ENCODE peak calls at places on chromosomes 2 and 18, in eight cellular contexts. W is natural killer cell, Z is pancreas, T is right lobe of liver, H is endothelial cell, M is colonic mucosa, L is hepatocyte, D is mesothelial cell of epicardium. G is an unnamed sample.

GRCh38 chr2:211077216-211077764 is 520.9 kb downstream of the CPS1 start:
- DNase-seq in T (no peak), L (no peak), W (no peak), Z (no peak), D (no peak), M (no peak), H (no peak), G (no peak)

GRCh38 chr2:84776011-84776410 is 104.9 kb downstream of the TRABD2A start:
- DNase-seq in W (no peak), Z (no peak), T (no peak), H (no peak), M (no peak), L (no peak), D (no peak), G (no peak)

GRCh38 chr18:62850619-62851306 is 135.4 kb downstream of the PHLPP1 start:
- DNase-seq in W (no peak), D (no peak), H (no peak), M (no peak), Z (no peak), T (no peak), L (no peak), G (no peak)

GRCh38 chr2:194385376-194385775 is 1271.7 kb upstream of the SLC39A10 start:
- DNase-seq in Z (no peak), D (no peak), M (no peak), L (no peak), H (no peak), T (no peak), W (no peak), G (no peak)

GRCh38 chr2:104897515-104898184 is 43.7 kb downstream of the POU3F3 start:
- DNase-seq in H (no peak), Z (no peak), D (no peak), T (no peak), M (no peak), W (no peak), L (no peak), G (no peak)

GRCh38 chr2:144516417-144516980 is 3.4 kb downstream of the ZEB2 start:
- DNase-seq in W (peak), H (no peak), M (no peak), T (peak), D (no peak), Z (peak), L (no peak), G (no peak)

GRCh38 chr18:64449433-64449832 is 300.5 kb upstream of the LINC00305 start:
- DNase-seq in H (no peak), M (no peak), D (no peak), Z (no peak), L (no peak), W (no peak), T (no peak), G (no peak)

GRCh38 chr2:190320696-190321095 is 1.1 kb upstream of the HIBCH start:
- DNase-seq in H (no peak), D (no peak), M (no peak), W (no peak), Z (no peak), T (no peak), L (no peak), G (no peak)

GRCh38 chr2:31216734-31217133 is 581 bp downstream of the CAPN14 start:
- DNase-seq in H (no peak), L (no peak), W (no peak), M (no peak), Z (no peak), T (no peak), D (no peak), G (peak)

GRCh38 chr2:84022810-84023431 is 436.2 kb downstream of the SUCLG1 start:
- DNase-seq in L (peak), T (no peak), W (no peak), H (peak), Z (no peak), D (no peak), M (peak), G (no peak)

GRCh38 chr2:64862623-64863022 is 126.6 kb upstream of the SLC1A4 start:
- DNase-seq in H (no peak), Z (no peak), D (no peak), L (no peak), M (no peak), T (no peak), W (no peak), G (no peak)

GRCh38 chr2:217729426-217730058 is 273.3 kb downstream of the TNS1 start:
- DNase-seq in W (no peak), D (no peak), L (peak), M (no peak), T (no peak), Z (no peak), H (no peak), G (no peak)

GRCh38 chr2:210991107-210991506 is 434.7 kb downstream of the CPS1 start:
- DNase-seq in W (no peak), T (no peak), D (no peak), Z (no peak), L (no peak), M (no peak), H (no peak), G (no peak)

GRCh38 chr2:240596491-240596931 is 10.0 kb downstream of the CAPN10 start:
- DNase-seq in Z (peak), D (peak), L (no peak), T (peak), M (no peak), H (no peak), W (no peak), G (no peak)

GRCh38 chr18:45164551-45164950 is 450.7 kb upstream of the SLC14A2 start:
- DNase-seq in M (no peak), W (no peak), T (no peak), Z (no peak), H (no peak), D (no peak), L (no peak), G (no peak)

GRCh38 chr2:215022418-215022817 is 116.0 kb downstream of the ABCA12 start:
- DNase-seq in W (no peak), Z (no peak), D (no peak), L (no peak), M (no peak), H (no peak), T (no peak), G (no peak)

GRCh38 chr2:96146151-96146880 is 1.1 kb upstream of the DUSP2 start:
- DNase-seq in D (peak), H (no peak), T (peak), Z (peak), L (no peak), M (no peak), W (peak), G (no peak)

GRCh38 chr2:142130111-142131015 is 453 bp downstream of the LRP1B start:
- DNase-seq in Z (peak), H (peak), L (peak), W (no peak), M (peak), D (peak), T (peak), G (peak)

GRCh38 chr2:101873543-101873942 is 118.2 kb upstream of the IL1R2 start:
- DNase-seq in M (no peak), W (no peak), Z (no peak), L (no peak), D (no peak), T (no peak), H (no peak), G (no peak)
- TF ChIP-seq CTCF in M (no peak), W (no peak), Z (no peak), L (peak), D (no peak), T (peak), H (no peak), G (peak)

DNA sequence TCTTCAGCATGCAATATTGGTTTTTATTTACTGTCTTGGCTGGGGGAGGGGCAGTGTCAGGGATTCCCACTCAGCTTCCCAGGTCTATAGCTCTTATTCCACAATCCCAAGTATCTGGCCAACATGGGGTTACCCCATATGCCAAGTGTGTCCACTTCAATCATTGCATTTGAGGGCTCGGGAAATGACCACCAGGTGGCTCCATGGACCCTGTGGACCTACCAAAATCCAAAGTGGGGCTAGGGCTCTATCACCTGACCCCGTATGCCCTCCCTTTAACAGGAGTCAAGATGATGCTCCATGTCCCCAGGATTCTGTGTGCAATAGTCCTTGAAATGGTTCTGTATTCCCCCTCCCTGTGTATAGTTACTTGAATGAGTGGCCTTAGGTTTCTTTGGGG is 12.1 kb upstream of the TRAF3IP1 start:
- DNase-seq in M (no peak), D (no peak), W (no peak), L (no peak), Z (no peak), T (no peak), H (no peak), G (no peak)
- TF ChIP-seq CTCF in M (no peak), D (no peak), W (no peak), L (no peak), Z (no peak), T (peak), H (no peak), G (peak)

DNA sequence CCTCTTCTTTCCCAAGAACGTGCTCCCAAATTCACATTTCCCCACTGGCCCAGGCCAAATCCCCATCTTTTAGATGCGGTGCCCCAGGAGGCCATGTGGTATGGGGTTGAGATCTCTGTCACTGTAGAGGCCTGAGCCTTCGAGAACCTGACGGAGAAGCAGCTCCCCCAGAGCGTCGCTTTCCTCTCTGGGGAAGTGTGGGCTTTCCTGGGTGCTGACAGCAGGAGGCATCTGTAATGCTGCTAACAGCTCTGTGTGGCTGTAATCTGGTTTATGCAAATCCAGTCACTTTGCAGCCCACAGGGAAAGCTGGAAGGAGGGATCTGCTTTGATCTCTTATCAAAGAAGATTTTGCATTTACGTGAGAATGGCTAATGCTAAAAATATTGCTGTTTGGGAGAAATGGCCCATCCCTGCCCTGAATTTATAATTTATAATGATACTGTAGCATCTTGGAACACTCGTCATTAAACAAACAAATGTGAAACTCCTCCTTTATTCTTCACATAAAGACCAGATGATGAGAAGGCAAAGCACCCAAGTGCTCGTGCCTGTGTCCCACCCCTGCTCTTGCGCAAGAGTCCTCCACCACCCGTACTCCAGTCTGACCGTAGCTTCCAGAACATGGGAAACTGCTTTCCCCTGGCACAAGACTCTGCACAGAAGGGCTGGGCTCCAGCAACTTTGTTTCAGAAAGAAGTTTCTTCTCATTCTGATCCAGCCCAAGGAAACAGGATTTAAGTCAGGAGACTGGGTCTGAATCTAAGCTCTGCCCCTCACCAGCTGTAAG is 109.9 kb upstream of the EPC2 start:
- DNase-seq in T (no peak), Z (no peak), M (no peak), W (no peak), D (no peak), L (peak), H (no peak), G (no peak)
- TF ChIP-seq CTCF in T (no peak), Z (no peak), M (no peak), W (no peak), D (no peak), L (peak), H (no peak), G (no peak)

GRCh38 chr2:70471129-70471528 is 82.5 kb downstream of the TGFA start:
- DNase-seq in L (no peak), Z (no peak), T (no peak), M (no peak), H (no peak), D (no peak), W (peak), G (no peak)

GRCh38 chr2:70467831-70468810 is 85.5 kb downstream of the TGFA start:
- DNase-seq in H (no peak), Z (no peak), D (no peak), M (no peak), L (no peak), W (no peak), T (no peak), G (no peak)

GRCh38 chr2:70469961-70470360 is 83.7 kb downstream of the TGFA start:
- DNase-seq in Z (no peak), H (no peak), M (no peak), D (no peak), L (no peak), T (no peak), W (no peak), G (no peak)

GRCh38 chr2:70468898-70469297 is 84.7 kb downstream of the TGFA start:
- DNase-seq in W (no peak), L (no peak), M (no peak), Z (no peak), D (no peak), H (no peak), T (no peak), G (no peak)

DNA sequence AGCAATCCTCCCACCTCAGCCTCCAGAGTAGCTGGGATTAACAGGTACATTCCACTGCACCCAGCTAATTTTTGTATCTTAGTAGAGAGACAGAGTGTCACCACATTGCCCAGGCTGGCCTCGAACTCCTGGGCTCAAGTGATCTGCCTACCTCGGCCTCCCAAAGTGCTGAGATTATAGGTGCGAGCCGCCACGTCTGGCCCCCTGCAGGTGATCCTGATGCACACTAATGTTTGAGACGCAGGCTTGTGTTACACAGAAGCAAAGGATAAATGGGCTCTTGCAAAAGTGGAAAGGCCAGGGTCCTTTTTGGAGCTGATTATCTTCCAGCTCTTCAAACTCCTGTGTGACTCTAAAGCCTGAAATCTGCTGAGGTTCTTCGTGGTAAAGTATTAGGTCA is 84.2 kb downstream of the TGFA start:
- DNase-seq in T (no peak), W (no peak), H (no peak), M (no peak), D (no peak), Z (no peak), L (no peak), G (no peak)
- TF ChIP-seq CTCF in T (no peak), W (no peak), H (no peak), M (no peak), D (no peak), Z (no peak), L (no peak), G (peak)

GRCh38 chr2:182814380-182814779 is 52.1 kb downstream of the FRZB start:
- DNase-seq in T (no peak), H (no peak), Z (no peak), D (no peak), M (no peak), W (no peak), L (no peak), G (no peak)

GRCh38 chr2:182804128-182804527 is 62.3 kb downstream of the FRZB start:
- DNase-seq in L (no peak), D (no peak), M (no peak), T (no peak), W (no peak), H (no peak), Z (no peak), G (no peak)

GRCh38 chr2:182814804-182815203 is 51.6 kb downstream of the FRZB start:
- DNase-seq in W (no peak), T (no peak), H (no peak), L (no peak), Z (no peak), D (no peak), M (no peak), G (no peak)

DNA sequence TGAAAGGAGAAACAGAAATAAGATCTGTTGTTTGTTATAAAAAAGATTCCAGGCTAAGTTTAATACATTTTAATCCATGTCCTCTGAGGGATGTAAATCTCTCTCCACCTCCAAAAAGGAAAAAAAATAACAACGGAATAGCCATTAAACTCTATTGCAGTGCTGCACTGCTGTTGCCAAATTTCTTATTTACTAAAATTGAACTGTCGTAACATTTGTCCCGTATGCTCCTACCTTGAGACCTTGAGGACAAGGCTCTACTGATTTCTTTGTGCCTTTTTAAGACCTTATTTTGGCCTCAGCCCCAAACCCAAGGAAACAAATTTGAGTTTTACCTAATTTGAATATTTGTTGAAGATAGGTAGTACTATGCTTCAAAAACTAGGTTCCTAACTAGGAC is 56.4 kb downstream of the FRZB start:
- DNase-seq in L (no peak), M (no peak), H (no peak), D (no peak), Z (no peak), T (no peak), W (no peak), G (no peak)
- TF ChIP-seq CTCF in L (no peak), M (no peak), H (no peak), D (no peak), Z (no peak), T (no peak), W (no peak), G (no peak)

GRCh38 chr18:48769006-48769646 is 181.6 kb downstream of the SMAD7 start:
- DNase-seq in Z (peak), M (no peak), T (peak), L (no peak), D (no peak), H (no peak), W (no peak), G (no peak)
- TF ChIP-seq CTCF in Z (no peak), M (no peak), T (no peak), L (no peak), D (no peak), H (no peak), W (no peak), G (peak)

DNA sequence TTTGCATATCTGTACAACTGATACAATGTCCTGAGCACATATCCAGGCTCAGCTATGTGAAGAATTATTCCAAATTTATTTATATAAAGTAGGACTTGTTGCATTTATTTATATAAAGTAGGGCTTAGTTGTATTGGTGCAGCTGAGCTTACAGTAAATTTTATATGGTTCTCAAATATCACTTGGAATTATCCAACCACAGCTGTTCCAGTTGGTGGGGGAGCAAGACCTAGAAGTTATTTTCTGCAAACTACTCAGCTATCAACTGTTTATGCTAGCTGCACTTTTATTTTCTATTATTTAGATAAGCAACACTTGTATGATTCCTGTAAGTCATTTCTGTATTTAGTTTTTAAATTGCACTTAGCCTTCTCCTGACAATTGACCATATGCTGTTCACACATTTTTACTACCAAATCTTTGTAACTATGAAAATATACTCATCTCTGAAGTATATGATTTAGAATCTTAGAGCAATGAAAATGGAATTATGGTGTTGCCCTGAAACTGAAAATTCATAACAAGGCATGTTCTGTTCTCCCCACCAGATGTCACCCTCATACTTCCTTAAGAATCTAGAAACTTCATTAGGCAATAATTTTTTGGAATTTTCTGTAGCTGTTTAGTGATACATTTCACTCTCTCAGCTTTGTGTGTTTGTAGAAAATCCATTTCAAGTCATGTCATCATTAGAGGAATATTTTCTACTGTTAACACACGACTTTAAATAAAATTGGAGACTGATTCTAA is 157.0 kb upstream of the CBLN2 start:
- DNase-seq in T (no peak), L (peak), Z (no peak), D (no peak), H (no peak), W (no peak), M (no peak), G (no peak)
- TF ChIP-seq CTCF in T (peak), L (peak), Z (no peak), D (peak), H (no peak), W (no peak), M (no peak), G (peak)

DNA sequence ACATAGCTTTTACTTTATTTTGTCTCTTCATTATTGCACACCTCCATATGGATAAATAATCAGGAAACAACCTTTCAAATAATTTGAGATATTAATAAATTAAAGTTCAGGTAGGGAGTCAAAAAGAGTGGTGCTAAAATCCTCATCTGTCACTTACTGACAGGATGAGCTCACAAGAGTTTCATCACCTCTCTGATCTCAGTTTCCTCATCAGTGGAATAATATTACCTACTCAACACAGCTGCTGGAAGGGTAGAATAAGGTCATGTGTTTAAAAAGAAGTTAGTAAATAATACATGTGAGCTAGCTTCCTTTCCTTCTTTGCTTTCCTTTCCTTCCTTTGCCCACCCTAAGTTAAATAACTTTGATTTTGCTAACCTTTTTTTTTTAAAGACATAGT is 61.9 kb downstream of the RDH14 start:
- DNase-seq in D (no peak), T (no peak), M (no peak), Z (no peak), H (no peak), W (no peak), L (no peak), G (no peak)
- TF ChIP-seq CTCF in D (no peak), T (no peak), M (no peak), Z (no peak), H (no peak), W (no peak), L (no peak), G (no peak)

DNA sequence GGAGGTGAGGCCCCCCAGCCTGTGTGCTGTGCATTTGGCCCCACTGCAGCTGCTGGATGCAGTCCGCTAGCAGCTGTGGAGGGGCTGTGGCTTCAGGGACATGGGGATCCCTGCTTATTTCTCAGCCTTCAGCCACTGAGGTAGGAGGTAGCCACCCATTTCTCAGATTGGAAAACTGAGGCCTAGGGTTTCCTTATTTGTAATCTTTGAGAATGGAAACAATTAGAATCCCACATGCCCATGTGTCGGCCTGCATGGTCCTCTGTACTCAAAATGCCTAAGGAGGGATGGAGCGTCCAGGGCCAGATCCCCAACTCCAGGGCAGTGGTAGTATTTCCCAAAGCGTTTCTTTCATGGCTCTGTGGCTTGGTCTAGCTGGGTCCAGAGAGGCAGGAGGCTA is 42.1 kb downstream of the TOGARAM2 start:
- DNase-seq in D (no peak), M (no peak), T (no peak), H (no peak), Z (no peak), L (no peak), W (no peak), G (no peak)
- TF ChIP-seq CTCF in D (no peak), M (no peak), T (no peak), H (no peak), Z (no peak), L (no peak), W (no peak), G (no peak)

G was measured in type B pancreatic cell.